ENCODE peak calls at places on chromosomes 3 and 15, in six cellular contexts. F, J, D, G, M and V are unnamed samples.

GRCh38 chr15:96207377-96208006 is 123.0 kb upstream of the NR2F2 start:
- DNase-seq in F (no peak), J (no peak), D (no peak), G (no peak), M (no peak), V (no peak)

GRCh38 chr3:72158639-72159005 is 373.7 kb upstream of the PROK2 start:
- DNase-seq in F (no peak), J (no peak), D (no peak), G (no peak), M (no peak), V (no peak)

GRCh38 chr15:90232941-90233700 is 620 bp downstream of the CIB1 start:
- DNase-seq in F (no peak), J (peak), D (peak), G (peak), M (no peak), V (peak)

GRCh38 chr3:146968204-146968651 is 363.1 kb upstream of the PLSCR5 start:
- DNase-seq in F (peak), J (no peak), D (no peak), G (no peak), M (no peak), V (no peak)

GRCh38 chr15:79156704-79157375 is 66.3 kb upstream of the RASGRF1 start:
- DNase-seq in F (no peak), J (no peak), D (no peak), G (no peak), M (no peak), V (no peak)

GRCh38 chr15:27059610-27060202 is 88.7 kb downstream of the GABRG3 start:
- DNase-seq in F (peak), J (peak), D (peak), G (peak), M (no peak), V (peak)

GRCh38 chr3:67386446-67386845 is 268.0 kb downstream of the SUCLG2 start:
- DNase-seq in F (no peak), J (no peak), D (no peak), G (no peak), M (no peak), V (no peak)

GRCh38 chr3:19994796-19995195 is 17.3 kb downstream of the PP2D1 start:
- DNase-seq in F (no peak), J (no peak), D (no peak), G (no peak), M (no peak), V (no peak)

GRCh38 chr3:26437678-26438077 is 184.9 kb upstream of the LRRC3B start:
- DNase-seq in F (no peak), J (no peak), D (no peak), G (no peak), M (no peak), V (no peak)

GRCh38 chr3:71066356-71066755 is 517.2 kb downstream of the FOXP1 start:
- DNase-seq in F (no peak), J (no peak), D (no peak), G (no peak), M (no peak), V (peak)

GRCh38 chr3:170585937-170586310 is at the start of gene SLC7A14:
- DNase-seq in F (no peak), J (peak), D (no peak), G (no peak), M (no peak), V (no peak)

GRCh38 chr15:73822998-73823397 is 50.4 kb upstream of the TBC1D21 start:
- DNase-seq in F (no peak), J (no peak), D (no peak), G (no peak), M (no peak), V (no peak)

GRCh38 chr15:99932676-99933402 is 199.6 kb upstream of the LYSMD4 start:
- DNase-seq in F (no peak), J (no peak), D (no peak), G (no peak), M (no peak), V (no peak)

GRCh38 chr3:185280572-185281365 is 26.9 kb upstream of the EHHADH start:
- DNase-seq in F (no peak), J (peak), D (peak), G (peak), M (peak), V (peak)

GRCh38 chr3:163768048-163768447 is 1310.2 kb downstream of the SI start:
- DNase-seq in F (no peak), J (no peak), D (no peak), G (no peak), M (no peak), V (no peak)

GRCh38 chr15:101675796-101676582 is 23.8 kb upstream of the TM2D3 start:
- DNase-seq in F (no peak), J (no peak), D (no peak), G (no peak), M (no peak), V (no peak)

GRCh38 chr3:170811515-170811914 is 58.5 kb downstream of the RPL22L1 start:
- DNase-seq in F (no peak), J (no peak), D (no peak), G (peak), M (no peak), V (no peak)

GRCh38 chr3:15315003-15315402 is 17.4 kb downstream of the SH3BP5 start:
- DNase-seq in F (no peak), J (no peak), D (no peak), G (no peak), M (no peak), V (no peak)

GRCh38 chr3:134056464-134056891 is 26.8 kb upstream of the SLCO2A1 start:
- DNase-seq in F (no peak), J (no peak), D (no peak), G (no peak), M (no peak), V (no peak)

GRCh38 chr3:186452517-186452916 is 90.5 kb upstream of the DGKG start:
- DNase-seq in F (no peak), J (no peak), D (no peak), G (no peak), M (no peak), V (no peak)

GRCh38 chr3:139227165-139227564 is 116.7 kb upstream of the MRPS22 start:
- DNase-seq in F (no peak), J (no peak), D (no peak), G (no peak), M (no peak), V (no peak)

GRCh38 chr3:146739203-146739671 is 134.1 kb upstream of the PLSCR5 start:
- DNase-seq in F (no peak), J (no peak), D (no peak), G (no peak), M (no peak), V (no peak)

GRCh38 chr3:155185623-155186022 is 105.5 kb downstream of the MME start:
- DNase-seq in F (no peak), J (no peak), D (no peak), G (no peak), M (no peak), V (no peak)

GRCh38 chr3:101884776-101885175 is 35.5 kb downstream of the NFKBIZ start:
- DNase-seq in F (no peak), J (no peak), D (no peak), G (no peak), M (no peak), V (no peak)

GRCh38 chr15:73997986-73998385 is 3.5 kb downstream of the PML start:
- DNase-seq in F (no peak), J (no peak), D (no peak), G (no peak), M (no peak), V (no peak)

DNA sequence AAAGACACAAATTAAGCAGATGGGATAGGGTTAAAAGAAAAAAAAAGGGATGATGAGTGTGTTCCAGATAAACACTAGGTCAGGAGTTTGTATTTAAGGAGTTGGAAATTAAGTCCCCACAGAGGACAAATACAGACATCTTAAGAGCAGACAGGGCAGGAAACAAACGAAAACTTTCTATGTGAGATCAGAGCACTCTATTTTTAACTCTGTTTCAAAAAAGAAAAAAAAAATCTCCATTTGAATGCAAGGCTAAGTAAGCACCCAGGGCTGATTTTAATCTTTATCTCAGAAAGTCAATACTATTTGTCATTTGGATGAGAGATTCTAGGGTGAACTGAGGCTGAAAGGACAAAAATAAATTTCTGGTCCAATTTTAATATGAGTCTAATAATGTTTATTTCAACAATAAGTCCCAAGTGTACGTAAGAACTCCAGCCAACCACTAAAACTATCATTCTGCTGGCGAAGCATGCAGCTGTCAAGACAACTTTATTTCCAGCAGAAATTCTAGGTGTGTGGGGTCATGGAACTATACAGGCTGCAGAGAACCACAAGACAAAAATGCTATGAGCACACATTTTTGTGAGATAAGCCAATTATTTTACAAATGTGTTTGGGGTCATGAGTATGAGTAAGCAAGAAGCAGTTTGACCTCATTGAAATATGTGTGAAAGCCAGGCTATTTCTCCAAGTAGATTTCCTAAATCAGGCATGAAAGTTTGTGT is 186.1 kb downstream of the FMN1 start:
- DNase-seq in F (no peak), J (no peak), D (no peak), G (no peak), M (no peak), V (no peak)
- TF ChIP-seq GABPA in F (no peak), J (no peak), D (no peak), G (no peak), M (no peak), V (no peak)

GRCh38 chr3:141360888-141361598 is 7.3 kb upstream of the ZBTB38 start:
- DNase-seq in F (no peak), J (peak), D (peak), G (peak), M (no peak), V (no peak)
- TF ChIP-seq GABPA in F (no peak), J (no peak), D (peak), G (no peak), M (no peak), V (no peak)

GRCh38 chr15:70361891-70362290 is 264.2 kb upstream of the TLE3 start:
- DNase-seq in F (no peak), J (no peak), D (no peak), G (no peak), M (no peak), V (no peak)
- TF ChIP-seq GABPA in F (no peak), J (no peak), D (no peak), G (no peak), M (no peak), V (no peak)

DNA sequence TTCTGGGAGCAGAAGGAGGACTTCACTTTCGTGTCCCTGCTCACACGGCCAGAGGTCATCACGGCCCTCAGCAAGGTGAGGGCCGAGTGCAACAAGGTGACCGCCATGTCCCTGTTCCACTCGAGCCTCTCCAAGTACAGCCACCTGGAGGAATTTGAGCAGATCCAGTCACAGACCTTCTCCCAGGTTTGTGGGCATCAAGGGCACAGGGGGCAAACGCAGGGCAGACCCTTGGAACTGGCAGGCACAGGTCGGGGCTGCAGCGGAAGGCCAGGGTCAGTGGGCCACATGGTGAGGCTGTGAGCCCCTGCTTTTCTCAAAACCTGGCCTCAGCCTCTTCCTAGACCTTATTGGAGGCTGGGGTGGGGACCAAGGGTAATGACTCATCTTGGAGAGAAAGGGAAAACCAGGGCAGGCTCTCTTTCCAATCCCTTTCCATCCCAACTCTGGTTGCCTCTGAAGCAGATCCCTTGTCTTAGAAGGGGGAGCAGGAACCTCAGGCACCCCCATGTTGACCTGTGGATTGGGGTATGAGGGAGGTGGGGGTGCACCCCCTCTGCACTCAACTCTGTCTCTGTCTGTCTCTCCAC is 29.5 kb downstream of the DNAH1 start:
- DNase-seq in F (no peak), J (no peak), D (no peak), G (no peak), M (no peak), V (no peak)
- TF ChIP-seq GABPA in F (no peak), J (no peak), D (no peak), G (no peak), M (no peak), V (no peak)

GRCh38 chr15:97563516-97563915 is 397.0 kb upstream of the ARRDC4 start:
- DNase-seq in F (no peak), J (no peak), D (no peak), G (no peak), M (no peak), V (no peak)
- TF ChIP-seq GABPA in F (no peak), J (no peak), D (no peak), G (no peak), M (no peak), V (no peak)